ENCODE peak calls at places on chromosomes 1 and 21, in six cellular contexts. C, R, U, D, M and S are unnamed samples.

GRCh38 chr21:38733973-38734546 is 71.7 kb upstream of the ETS2 start:
- DNase-seq in U (peak), D (peak), R (peak), M (peak), C (peak), S (peak)

GRCh38 chr1:25564777-25565176 is 21.4 kb downstream of the LDLRAP1 start:
- DNase-seq in D (no peak), R (no peak), U (no peak), C (no peak), M (no peak), S (no peak)

GRCh38 chr21:14114251-14114650 is 96.5 kb downstream of the LIPI start:
- DNase-seq in R (no peak), M (no peak), C (no peak), U (no peak), D (no peak), S (no peak)

GRCh38 chr21:26966978-26967913 is at the start of gene ADAMTS5:
- DNase-seq in U (no peak), C (no peak), M (no peak), R (peak), D (no peak), S (peak)

GRCh38 chr1:174051956-174052355 is 29.8 kb upstream of the RC3H1 start:
- DNase-seq in D (no peak), C (no peak), U (no peak), R (peak), M (no peak), S (no peak)

GRCh38 chr1:54003249-54003646 is 14.7 kb downstream of the LDLRAD1 start:
- DNase-seq in M (no peak), U (no peak), R (no peak), C (no peak), D (no peak), S (no peak)

GRCh38 chr21:41875086-41875485 is 4.1 kb downstream of the PRDM15 start:
- DNase-seq in D (no peak), U (no peak), R (no peak), M (no peak), C (no peak), S (no peak)

GRCh38 chr1:183030053-183030452 is 6.8 kb downstream of the LAMC1 start:
- DNase-seq in M (no peak), C (no peak), D (no peak), R (peak), U (no peak), S (peak)

GRCh38 chr1:55047611-55048010 is 8.3 kb downstream of the PCSK9 start:
- DNase-seq in U (no peak), D (no peak), R (no peak), C (no peak), M (no peak), S (no peak)

GRCh38 chr21:27423906-27424595 is 457.2 kb upstream of the ADAMTS5 start:
- DNase-seq in R (no peak), M (no peak), U (no peak), D (no peak), C (no peak), S (peak)

GRCh38 chr1:155591770-155592169 is 18.2 kb upstream of the MSTO1 start:
- DNase-seq in R (peak), C (peak), D (no peak), U (no peak), M (no peak), S (peak)

GRCh38 chr1:240491156-240491555 is 120.8 kb downstream of the GREM2 start:
- DNase-seq in D (no peak), M (no peak), R (peak), U (no peak), C (no peak), S (peak)

GRCh38 chr1:242802973-242803372 is 278.5 kb upstream of the PLD5 start:
- DNase-seq in D (no peak), M (no peak), C (no peak), R (no peak), U (no peak), S (no peak)

GRCh38 chr1:184157396-184157747 is 105.8 kb downstream of the TSEN15 start:
- DNase-seq in U (no peak), D (no peak), C (no peak), R (no peak), M (no peak), S (no peak)

GRCh38 chr1:234683856-234684632 is 74.1 kb upstream of the IRF2BP2 start:
- DNase-seq in M (no peak), D (no peak), R (peak), U (no peak), C (no peak), S (peak)

GRCh38 chr1:213531369-213532310 is 456.1 kb upstream of the PROX1 start:
- DNase-seq in R (no peak), M (no peak), D (no peak), C (no peak), U (no peak), S (no peak)

GRCh38 chr1:58848818-58849411 is 65.1 kb upstream of the JUN start:
- DNase-seq in D (no peak), U (no peak), M (no peak), R (peak), C (no peak), S (peak)

GRCh38 chr21:32021319-32022027 is 148.7 kb downstream of the HUNK start:
- DNase-seq in R (no peak), D (no peak), U (no peak), C (no peak), M (no peak), S (no peak)

GRCh38 chr21:25385912-25386474 is 221.3 kb downstream of the MRPL39 start:
- DNase-seq in D (no peak), U (no peak), C (peak), R (peak), M (no peak), S (peak)